ENCODE peak calls at places on chromosomes 11 and 22, in eight cellular contexts. G is GM12865; D is HCT116; E is naive thymus-derived CD4-positive, alpha-beta T cell; B is gastrocnemius medialis; K is pancreas; Z is SJSA1; H is cardiac muscle cell. J is an unnamed sample.

GRCh38 chr22:43944670-43945430 is 10.4 kb upstream of the SAMM50 start:
- DNase-seq in G (no peak), D (no peak), E (no peak), B (no peak), K (no peak), Z (no peak), H (no peak), J (no peak)

GRCh38 chr22:22687638-22688500 is 43.5 kb downstream of the GGTLC2 start:
- DNase-seq in G (peak), D (no peak), E (peak), B (no peak), K (peak), Z (peak), H (peak), J (peak)

GRCh38 chr11:60872124-60872951 is 5.0 kb downstream of the ZP1 start:
- DNase-seq in G (no peak), D (no peak), E (no peak), B (no peak), K (no peak), Z (no peak), H (peak), J (no peak)

GRCh38 chr11:36619502-36619901 is 21.5 kb upstream of the RAG2 start:
- DNase-seq in G (peak), D (no peak), E (no peak), B (no peak), K (no peak), Z (no peak), H (peak), J (no peak)

GRCh38 chr11:29019960-29020683 is 911.9 kb downstream of the METTL15 start:
- DNase-seq in G (no peak), D (peak), E (no peak), B (no peak), K (no peak), Z (peak), H (peak), J (no peak)

GRCh38 chr11:36037031-36037430 is 93.2 kb downstream of the LDLRAD3 start:
- DNase-seq in G (no peak), D (no peak), E (no peak), B (no peak), K (peak), Z (no peak), H (peak), J (peak)

GRCh38 chr22:37037669-37038068 is 13.9 kb upstream of the KCTD17 start:
- DNase-seq in G (no peak), D (no peak), E (no peak), B (no peak), K (no peak), Z (no peak), H (no peak), J (no peak)

GRCh38 chr11:74937696-74938475 is 11.0 kb downstream of the XRRA1 start:
- DNase-seq in G (no peak), D (no peak), E (no peak), B (no peak), K (no peak), Z (peak), H (peak), J (no peak)

GRCh38 chr22:47765757-47766156 is 1003.3 kb downstream of the TBC1D22A start:
- DNase-seq in G (no peak), D (no peak), E (no peak), B (no peak), K (no peak), Z (no peak), H (no peak), J (no peak)

GRCh38 chr11:46296520-46297448 is 19.3 kb downstream of the CREB3L1 start:
- DNase-seq in G (no peak), D (no peak), E (no peak), B (no peak), K (peak), Z (peak), H (peak), J (peak)

GRCh38 chr11:34665077-34665835 is 44.4 kb downstream of the EHF start:
- DNase-seq in G (no peak), D (no peak), E (no peak), B (no peak), K (no peak), Z (no peak), H (no peak), J (no peak)

GRCh38 chr11:2866178-2866577 is 19.4 kb downstream of the CDKN1C start:
- DNase-seq in G (no peak), D (no peak), E (no peak), B (no peak), K (no peak), Z (no peak), H (no peak), J (no peak)

GRCh38 chr11:2864890-2865289 is 20.7 kb downstream of the CDKN1C start:
- DNase-seq in G (no peak), D (no peak), E (no peak), B (no peak), K (no peak), Z (no peak), H (no peak), J (no peak)

GRCh38 chr11:2862395-2862949 is 23.1 kb downstream of the CDKN1C start:
- DNase-seq in G (no peak), D (no peak), E (no peak), B (no peak), K (no peak), Z (no peak), H (no peak), J (no peak)

GRCh38 chr11:2860636-2861035 is 24.9 kb downstream of the CDKN1C start:
- DNase-seq in G (peak), D (no peak), E (no peak), B (no peak), K (peak), Z (no peak), H (peak), J (no peak)

GRCh38 chr11:2862950-2863618 is 22.5 kb downstream of the CDKN1C start:
- DNase-seq in G (no peak), D (no peak), E (no peak), B (no peak), K (no peak), Z (no peak), H (no peak), J (no peak)
- H3K4me3 ChIP-seq in G (no peak), D (no peak), E (no peak), B (no peak), K (peak), Z (no peak), H (peak), J (no peak)

GRCh38 chr11:105612766-105613165 is 2.9 kb downstream of the GRIA4 start:
- DNase-seq in G (no peak), D (no peak), E (no peak), B (no peak), K (no peak), Z (no peak), H (no peak), J (no peak)

GRCh38 chr11:105611837-105612480 is 2.1 kb downstream of the GRIA4 start:
- DNase-seq in G (no peak), D (no peak), E (no peak), B (no peak), K (no peak), Z (no peak), H (no peak), J (no peak)

GRCh38 chr11:105610796-105611361 is 1.0 kb downstream of the GRIA4 start:
- DNase-seq in G (no peak), D (no peak), E (no peak), B (no peak), K (no peak), Z (no peak), H (no peak), J (no peak)

GRCh38 chr11:105609832-105610781 is at the start of gene GRIA4:
- DNase-seq in G (no peak), D (no peak), E (no peak), B (no peak), K (peak), Z (no peak), H (peak), J (peak)

GRCh38 chr11:105611414-105611813 is 1.5 kb downstream of the GRIA4 start:
- DNase-seq in G (no peak), D (no peak), E (no peak), B (no peak), K (no peak), Z (no peak), H (no peak), J (no peak)
- H3K4me3 ChIP-seq in G (no peak), D (no peak), E (no peak), B (no peak), K (no peak), Z (no peak), H (peak), J (no peak)

DNA sequence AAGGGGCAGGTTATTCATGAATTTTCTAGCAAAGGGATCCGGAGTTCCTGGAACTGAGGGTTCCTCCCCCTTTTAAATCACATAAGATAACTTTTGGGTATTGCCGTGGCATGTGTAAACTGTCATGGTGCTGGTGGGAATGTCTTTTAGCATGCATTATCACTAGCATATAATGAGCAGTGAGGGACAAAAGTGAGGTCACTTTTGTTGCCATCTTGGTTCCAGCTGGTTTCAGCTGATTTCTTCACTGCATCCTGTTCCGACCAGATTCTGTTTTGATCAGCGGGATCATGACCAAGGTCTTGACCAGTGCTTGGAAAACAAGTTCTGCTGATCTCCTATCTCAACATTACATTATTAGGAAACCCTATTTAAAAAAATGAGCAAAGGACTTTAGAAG is 7.4 kb downstream of the MIF start:
- DNase-seq in G (no peak), D (no peak), E (no peak), B (no peak), K (no peak), Z (no peak), H (no peak), J (no peak)
- H3K4me3 ChIP-seq in G (no peak), D (no peak), E (no peak), B (no peak), K (no peak), Z (no peak), H (no peak), J (no peak)

GRCh38 chr11:93059074-93059957 is 89.9 kb downstream of the MTNR1B start:
- DNase-seq in G (no peak), D (no peak), E (no peak), B (no peak), K (no peak), Z (peak), H (peak), J (no peak)
- H3K4me3 ChIP-seq in G (no peak), D (no peak), E (no peak), B (no peak), K (no peak), Z (no peak), H (no peak), J (no peak)

DNA sequence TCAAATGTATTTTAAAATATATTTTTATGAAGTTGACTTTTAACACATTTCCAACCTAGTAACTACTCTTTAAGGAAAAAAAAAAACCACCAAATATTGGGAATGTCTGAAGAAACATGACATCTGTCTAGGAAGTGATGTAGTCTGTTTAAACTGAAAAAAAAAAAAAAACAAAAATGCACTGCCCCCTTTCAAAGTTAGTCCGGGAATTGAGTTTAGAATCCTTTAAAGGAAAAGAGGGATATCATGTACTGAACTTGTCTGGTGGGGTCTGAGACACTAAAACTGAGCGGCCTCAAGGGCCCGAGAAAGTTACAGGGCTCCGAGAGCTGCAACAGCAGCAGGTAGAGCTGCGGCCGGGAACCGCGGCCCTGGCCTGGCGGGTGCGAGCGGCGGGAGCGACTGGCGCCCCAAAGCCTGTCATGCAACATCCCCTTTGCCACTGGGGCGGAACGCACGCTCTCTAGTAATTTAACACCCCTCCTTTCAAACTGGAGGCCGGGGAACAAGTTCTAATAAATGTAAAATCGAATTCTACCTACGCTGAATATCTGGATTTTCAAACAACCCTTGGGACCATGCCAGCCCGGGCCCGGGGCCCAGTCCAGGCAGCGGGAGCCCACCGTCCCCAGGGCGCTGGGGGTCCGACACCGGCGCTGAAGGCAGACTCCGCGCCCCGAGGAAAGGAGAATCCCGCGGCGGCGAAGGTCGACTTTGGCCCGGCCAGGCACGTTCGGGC is 758 bp downstream of the RDX start:
- DNase-seq in G (peak), D (no peak), E (peak), B (peak), K (peak), Z (peak), H (peak), J (peak)
- H3K4me3 ChIP-seq in G (peak), D (peak), E (peak), B (peak), K (peak), Z (peak), H (peak), J (peak)

J was measured in adrenal gland.